ENCODE peak calls at places on chromosomes 2 and 18, in ten cellular contexts. P, G, R, J, T, Q, F, D, W and N are unnamed samples.

GRCh38 chr2:67142741-67143140 is 254.4 kb upstream of the ETAA1 start:
- DNase-seq in P (no peak), G (no peak), R (no peak), J (no peak), T (no peak), Q (no peak), F (no peak), D (no peak), W (no peak), N (no peak)

GRCh38 chr2:60867848-60868247 is 13.5 kb upstream of the REL start:
- DNase-seq in P (no peak), G (no peak), R (no peak), J (no peak), T (peak), Q (no peak), F (peak), D (no peak), W (no peak), N (peak)

GRCh38 chr18:48300463-48300961 is 108.7 kb downstream of the ZBTB7C start:
- DNase-seq in P (no peak), G (no peak), R (no peak), J (no peak), T (no peak), Q (no peak), F (peak), D (no peak), W (peak), N (no peak)

GRCh38 chr2:12457831-12458230 is 258.9 kb upstream of the TRIB2 start:
- DNase-seq in P (peak), G (no peak), R (no peak), J (no peak), T (peak), Q (no peak), F (no peak), D (no peak), W (no peak), N (no peak)

GRCh38 chr18:34834897-34835296 is 124.8 kb downstream of the DTNA start:
- DNase-seq in P (peak), G (no peak), R (no peak), J (no peak), T (no peak), Q (no peak), F (no peak), D (peak), W (no peak), N (no peak)

GRCh38 chr2:61055557-61055956 is 10.1 kb upstream of the SANBR start:
- DNase-seq in P (no peak), G (peak), R (no peak), J (no peak), T (no peak), Q (no peak), F (no peak), D (peak), W (no peak), N (no peak)

GRCh38 chr2:144583741-144584453 is 64.0 kb upstream of the ZEB2 start:
- DNase-seq in P (peak), G (peak), R (no peak), J (peak), T (no peak), Q (peak), F (no peak), D (peak), W (no peak), N (no peak)

GRCh38 chr2:113361051-113361450 is 76.4 kb upstream of the ZNG1B start:
- DNase-seq in P (no peak), G (no peak), R (no peak), J (no peak), T (no peak), Q (no peak), F (no peak), D (no peak), W (no peak), N (no peak)

GRCh38 chr18:4455113-4455811 is at the start of gene DLGAP1:
- DNase-seq in P (peak), G (no peak), R (no peak), J (no peak), T (no peak), Q (peak), F (peak), D (peak), W (peak), N (no peak)

GRCh38 chr18:35458271-35458670 is 39.5 kb downstream of the INO80C start:
- DNase-seq in P (no peak), G (no peak), R (no peak), J (no peak), T (no peak), Q (no peak), F (no peak), D (no peak), W (no peak), N (no peak)

GRCh38 chr2:97728091-97728596 is 14.8 kb downstream of the ZAP70 start:
- DNase-seq in P (no peak), G (no peak), R (no peak), J (no peak), T (no peak), Q (no peak), F (no peak), D (peak), W (no peak), N (no peak)

GRCh38 chr2:158904126-158904525 is 64.3 kb upstream of the TANC1 start:
- DNase-seq in P (no peak), G (no peak), R (no peak), J (no peak), T (no peak), Q (no peak), F (no peak), D (no peak), W (no peak), N (no peak)

GRCh38 chr2:20223345-20224190 is 1.4 kb downstream of the SDC1 start:
- DNase-seq in P (peak), G (no peak), R (no peak), J (peak), T (no peak), Q (no peak), F (peak), D (peak), W (peak), N (no peak)

GRCh38 chr2:40353236-40353635 is 98.7 kb downstream of the SLC8A1 start:
- DNase-seq in P (no peak), G (no peak), R (no peak), J (no peak), T (peak), Q (no peak), F (no peak), D (peak), W (no peak), N (no peak)

GRCh38 chr2:137966043-137966442 is 1.8 kb downstream of the HNMT start:
- DNase-seq in P (no peak), G (no peak), R (no peak), J (no peak), T (no peak), Q (no peak), F (no peak), D (peak), W (no peak), N (no peak)
- H3K27ac ChIP-seq in P (no peak), G (no peak), R (no peak), J (no peak), T (no peak), Q (no peak), F (no peak), D (no peak), W (no peak), N (no peak)

GRCh38 chr18:63320041-63320689 is 596 bp upstream of the BCL2 start:
- DNase-seq in P (peak), G (peak), R (peak), J (peak), T (peak), Q (peak), F (peak), D (peak), W (peak), N (peak)
- TF ChIP-seq CTCF in P (no peak), G (no peak), R (no peak), J (no peak), T (peak), Q (no peak), F (no peak), D (no peak), W (no peak), N (no peak)

GRCh38 chr2:136134126-136134525 is 16.2 kb upstream of the CXCR4 start:
- DNase-seq in P (no peak), G (no peak), R (no peak), J (no peak), T (no peak), Q (no peak), F (no peak), D (no peak), W (no peak), N (peak)

GRCh38 chr2:136132840-136133570 is 15.1 kb upstream of the CXCR4 start:
- DNase-seq in P (no peak), G (no peak), R (no peak), J (no peak), T (no peak), Q (no peak), F (no peak), D (no peak), W (no peak), N (no peak)

GRCh38 chr2:136130511-136130910 is 12.6 kb upstream of the CXCR4 start:
- DNase-seq in P (no peak), G (no peak), R (no peak), J (no peak), T (no peak), Q (no peak), F (no peak), D (no peak), W (no peak), N (no peak)

GRCh38 chr2:136131484-136131960 is 13.6 kb upstream of the CXCR4 start:
- DNase-seq in P (no peak), G (no peak), R (no peak), J (no peak), T (no peak), Q (no peak), F (peak), D (no peak), W (no peak), N (peak)

DNA sequence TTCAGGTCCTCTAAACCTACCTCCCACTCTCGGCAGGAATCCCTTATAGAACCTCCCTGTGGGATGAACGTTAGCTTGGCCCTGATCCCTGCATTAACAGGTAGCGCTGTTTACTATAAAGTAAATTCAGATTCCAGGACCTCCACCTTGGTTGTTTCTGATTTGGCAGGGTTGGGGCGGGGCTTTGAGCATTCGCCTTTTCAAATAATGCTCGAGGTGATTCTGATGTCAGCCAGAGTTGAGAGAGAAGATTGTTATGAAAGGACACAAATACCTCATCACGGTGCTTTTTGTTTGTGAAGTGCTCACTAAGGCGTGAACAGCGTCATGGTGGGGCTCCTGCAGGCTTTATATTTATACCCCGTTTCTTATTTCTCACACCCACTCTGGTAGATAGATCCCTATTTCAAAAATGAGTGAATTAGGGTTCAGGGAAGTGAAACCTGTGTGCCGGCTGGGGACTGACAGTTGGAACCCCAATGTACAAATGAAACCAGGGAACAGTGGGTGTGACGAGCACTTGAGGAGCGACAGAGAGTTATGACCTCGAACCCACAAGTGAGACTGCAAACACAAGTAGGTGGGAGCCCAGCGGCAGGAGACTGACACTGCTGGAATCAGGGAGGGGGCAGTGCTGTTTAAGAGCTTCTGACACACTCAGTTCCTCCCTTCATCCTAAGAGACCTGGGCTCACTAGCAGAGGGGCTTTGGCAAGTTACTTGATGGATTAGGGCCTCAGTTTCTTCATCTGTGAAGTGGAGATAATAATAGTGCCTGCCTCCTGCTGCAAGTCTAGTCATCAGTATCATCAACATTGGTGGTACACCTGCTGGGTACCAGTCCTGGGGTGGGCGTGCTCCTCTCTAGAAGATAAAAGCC is 14.3 kb upstream of the CXCR4 start:
- DNase-seq in P (no peak), G (no peak), R (no peak), J (no peak), T (no peak), Q (no peak), F (peak), D (no peak), W (no peak), N (peak)
- H3K27ac ChIP-seq in P (no peak), G (no peak), R (no peak), J (no peak), T (peak), Q (no peak), F (no peak), D (no peak), W (no peak), N (peak)

DNA sequence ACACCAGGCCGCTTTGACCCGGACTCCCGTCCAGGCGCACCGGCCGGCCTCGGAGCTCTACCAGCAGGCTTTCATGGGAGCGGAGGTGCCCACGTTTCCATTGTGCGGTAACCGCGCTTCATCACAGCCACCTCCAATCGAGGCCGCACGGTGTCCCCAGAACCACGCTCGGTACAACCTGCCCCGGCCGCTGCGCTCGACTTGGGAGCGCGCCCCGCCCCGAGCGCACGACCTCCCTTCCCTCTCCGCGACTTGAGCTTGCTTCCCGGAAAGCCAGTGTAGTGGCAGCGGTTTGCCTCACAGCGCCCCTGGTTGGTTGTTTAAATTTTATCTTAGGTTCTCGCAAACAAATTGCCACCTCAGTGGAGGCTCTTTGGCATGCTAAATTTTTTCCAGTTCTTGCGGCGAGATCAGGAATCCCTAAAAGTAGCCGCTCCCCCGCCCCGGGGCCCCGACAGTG is 329 bp upstream of the CYP1B1 start:
- DNase-seq in P (peak), G (no peak), R (peak), J (peak), T (peak), Q (peak), F (peak), D (peak), W (peak), N (no peak)
- TF ChIP-seq CTCF in P (peak), G (no peak), R (no peak), J (no peak), T (peak), Q (no peak), F (no peak), D (no peak), W (peak), N (no peak)

GRCh38 chr18:8795586-8795985 is 90.2 kb downstream of the MTCL1 start:
- DNase-seq in P (no peak), G (no peak), R (no peak), J (peak), T (no peak), Q (no peak), F (no peak), D (no peak), W (peak), N (no peak)

GRCh38 chr18:8791171-8791651 is 85.9 kb downstream of the MTCL1 start:
- DNase-seq in P (no peak), G (no peak), R (no peak), J (peak), T (no peak), Q (no peak), F (no peak), D (no peak), W (no peak), N (no peak)

GRCh38 chr18:8794133-8794986 is 89.0 kb downstream of the MTCL1 start:
- DNase-seq in P (peak), G (no peak), R (peak), J (peak), T (no peak), Q (peak), F (no peak), D (peak), W (no peak), N (no peak)

GRCh38 chr18:8792688-8793316 is 87.4 kb downstream of the MTCL1 start:
- DNase-seq in P (no peak), G (no peak), R (no peak), J (no peak), T (no peak), Q (no peak), F (no peak), D (no peak), W (no peak), N (no peak)

DNA sequence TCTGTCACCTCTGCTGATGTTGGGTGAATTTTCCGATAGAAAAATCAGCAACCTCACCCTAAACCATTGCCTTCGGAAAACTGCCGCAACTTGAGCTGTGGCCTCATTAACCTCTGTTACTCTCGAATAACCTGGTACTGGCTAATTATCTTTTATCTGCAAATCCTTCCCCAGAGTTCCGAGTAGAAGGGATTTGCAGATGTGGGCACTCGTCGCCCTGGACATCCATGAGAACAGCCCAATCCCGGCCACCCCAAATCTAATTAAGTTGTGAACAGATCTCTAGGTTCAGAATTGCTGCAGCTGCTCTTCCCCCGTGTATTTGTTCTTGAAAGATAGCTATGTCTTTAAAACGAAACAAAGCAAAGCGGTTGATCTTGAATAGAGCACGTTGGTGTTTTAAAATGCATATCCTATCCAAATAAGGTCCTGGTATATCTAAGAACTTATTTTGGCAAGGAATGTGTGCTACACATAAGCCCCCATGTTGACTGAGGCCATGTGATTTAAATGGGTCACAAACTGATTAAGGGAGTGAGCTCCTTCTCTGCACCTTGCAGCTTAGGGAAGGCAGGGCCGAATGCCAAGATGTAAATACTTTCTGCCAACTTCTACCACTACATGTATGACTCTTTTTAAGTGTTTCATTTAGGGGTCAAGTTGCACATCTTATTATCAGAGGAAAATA is 88.2 kb downstream of the MTCL1 start:
- DNase-seq in P (no peak), G (no peak), R (no peak), J (no peak), T (no peak), Q (no peak), F (no peak), D (no peak), W (no peak), N (no peak)
- H3K27ac ChIP-seq in P (peak), G (peak), R (peak), J (peak), T (no peak), Q (no peak), F (no peak), D (no peak), W (peak), N (no peak)

GRCh38 chr2:135573620-135574019 is 42.3 kb downstream of the R3HDM1 start:
- DNase-seq in P (no peak), G (no peak), R (no peak), J (peak), T (no peak), Q (no peak), F (no peak), D (no peak), W (no peak), N (no peak)

GRCh38 chr2:135570884-135571283 is 39.6 kb downstream of the R3HDM1 start:
- DNase-seq in P (no peak), G (no peak), R (no peak), J (no peak), T (no peak), Q (no peak), F (no peak), D (no peak), W (no peak), N (no peak)
- TF ChIP-seq CTCF in P (no peak), G (no peak), R (no peak), J (no peak), T (no peak), Q (no peak), F (no peak), D (no peak), W (no peak), N (no peak)

GRCh38 chr2:46971914-46972313 is 56.3 kb upstream of the MCFD2 start:
- DNase-seq in P (no peak), G (no peak), R (no peak), J (no peak), T (no peak), Q (no peak), F (no peak), D (no peak), W (no peak), N (no peak)

GRCh38 chr2:46964835-46965560 is 49.4 kb upstream of the MCFD2 start:
- DNase-seq in P (peak), G (no peak), R (no peak), J (peak), T (no peak), Q (peak), F (no peak), D (peak), W (no peak), N (no peak)

GRCh38 chr2:46966576-46966975 is 51.0 kb upstream of the MCFD2 start:
- DNase-seq in P (no peak), G (no peak), R (no peak), J (no peak), T (no peak), Q (no peak), F (no peak), D (no peak), W (no peak), N (no peak)

GRCh38 chr2:46970334-46971288 is 55.0 kb upstream of the MCFD2 start:
- DNase-seq in P (peak), G (no peak), R (no peak), J (peak), T (peak), Q (peak), F (peak), D (peak), W (no peak), N (no peak)

GRCh38 chr2:46967990-46968647 is 52.5 kb upstream of the MCFD2 start:
- DNase-seq in P (peak), G (peak), R (peak), J (peak), T (peak), Q (peak), F (peak), D (peak), W (no peak), N (no peak)
- H3K27ac ChIP-seq in P (peak), G (peak), R (peak), J (peak), T (peak), Q (peak), F (peak), D (no peak), W (peak), N (no peak)

GRCh38 chr2:133171396-133172004 is 396.8 kb downstream of the NCKAP5 start:
- DNase-seq in P (peak), G (peak), R (peak), J (peak), T (peak), Q (peak), F (peak), D (peak), W (peak), N (no peak)
- TF ChIP-seq CTCF in P (peak), G (peak), R (peak), J (peak), T (peak), Q (peak), F (peak), D (peak), W (peak), N (no peak)